ENCODE peak calls at places on chromosomes 12 and 14, in five cellular contexts. One of them, this sample, is unnamed. For H3K4me1, the result is how much of the 10 kb centered on the place peaks cover.

GRCh38 chr12:67082221-67082620 is 186.9 kb upstream of the CAND1 start:
- DNase-seq in A549: no peak
- DNase-seq in ovary: no peak
- DNase-seq in stomach: no peak
- DNase-seq in upper lobe of left lung: no peak
- DNase-seq in this sample: no peak

GRCh38 chr12:123398918-123399617 is 15.1 kb downstream of the KMT5A start:
- DNase-seq in A549: no peak
- DNase-seq in ovary: no peak
- DNase-seq in stomach: no peak
- DNase-seq in upper lobe of left lung: peak
- DNase-seq in this sample: no peak

GRCh38 chr14:67241416-67242362 is at the start of gene PALS1:
- DNase-seq in A549: peak
- DNase-seq in ovary: no peak
- DNase-seq in stomach: no peak
- DNase-seq in upper lobe of left lung: no peak
- DNase-seq in this sample: no peak

GRCh38 chr14:58244556-58245387 is at the start of gene PSMA3:
- DNase-seq in A549: peak
- DNase-seq in ovary: peak
- DNase-seq in stomach: peak
- DNase-seq in upper lobe of left lung: peak
- DNase-seq in this sample: peak

GRCh38 chr14:59229653-59230406 is 41.4 kb downstream of the DAAM1 start:
- DNase-seq in A549: no peak
- DNase-seq in ovary: no peak
- DNase-seq in stomach: no peak
- DNase-seq in upper lobe of left lung: no peak
- DNase-seq in this sample: no peak

GRCh38 chr12:18970603-18971002 is 158.9 kb upstream of the PLEKHA5 start:
- DNase-seq in A549: no peak
- DNase-seq in ovary: no peak
- DNase-seq in stomach: no peak
- DNase-seq in upper lobe of left lung: no peak
- DNase-seq in this sample: no peak

GRCh38 chr14:54512393-54512792 is 2.7 kb downstream of the CGRRF1 start:
- DNase-seq in A549: no peak
- DNase-seq in ovary: no peak
- DNase-seq in stomach: no peak
- DNase-seq in upper lobe of left lung: no peak
- DNase-seq in this sample: no peak

GRCh38 chr12:9888665-9889273 is 7.5 kb downstream of the KLRF2 start:
- DNase-seq in A549: no peak
- DNase-seq in ovary: no peak
- DNase-seq in stomach: no peak
- DNase-seq in upper lobe of left lung: no peak
- DNase-seq in this sample: no peak

GRCh38 chr14:78405071-78405856 is 235.1 kb downstream of the NRXN3 start:
- DNase-seq in A549: no peak
- DNase-seq in ovary: no peak
- DNase-seq in stomach: no peak
- DNase-seq in upper lobe of left lung: no peak
- DNase-seq in this sample: no peak

GRCh38 chr14:34951286-34951685 is 31.5 kb upstream of the SRP54 start:
- DNase-seq in A549: no peak
- DNase-seq in ovary: no peak
- DNase-seq in stomach: no peak
- DNase-seq in upper lobe of left lung: no peak
- DNase-seq in this sample: no peak

GRCh38 chr14:23381871-23382270 is 5.0 kb downstream of the CMTM5 start:
- DNase-seq in A549: no peak
- DNase-seq in ovary: no peak
- DNase-seq in stomach: no peak
- DNase-seq in upper lobe of left lung: no peak
- DNase-seq in this sample: no peak

GRCh38 chr12:128637616-128638606 is 185.8 kb downstream of the SLC15A4 start:
- DNase-seq in A549: no peak
- DNase-seq in ovary: no peak
- DNase-seq in stomach: no peak
- DNase-seq in upper lobe of left lung: no peak
- DNase-seq in this sample: no peak

GRCh38 chr14:95535226-95536021 is 574 bp downstream of the GLRX5 start:
- DNase-seq in A549: no peak
- DNase-seq in ovary: no peak
- DNase-seq in stomach: no peak
- DNase-seq in upper lobe of left lung: no peak
- DNase-seq in this sample: no peak

GRCh38 chr14:64541261-64541970 is 875 bp downstream of the HSPA2 start:
- DNase-seq in A549: peak
- DNase-seq in ovary: peak
- DNase-seq in stomach: no peak
- DNase-seq in upper lobe of left lung: peak
- DNase-seq in this sample: no peak

GRCh38 chr14:105474478-105475268 is at the start of gene CRIP2:
- DNase-seq in A549: peak
- DNase-seq in ovary: no peak
- DNase-seq in stomach: no peak
- DNase-seq in upper lobe of left lung: peak
- DNase-seq in this sample: no peak

GRCh38 chr14:53948181-53948884 is 8.3 kb downstream of the BMP4 start:
- DNase-seq in A549: no peak
- DNase-seq in ovary: no peak
- DNase-seq in stomach: no peak
- DNase-seq in upper lobe of left lung: no peak
- DNase-seq in this sample: no peak

GRCh38 chr14:77612011-77612620 is 4.3 kb downstream of the SPTLC2 start:
- DNase-seq in A549: no peak
- DNase-seq in ovary: no peak
- DNase-seq in stomach: no peak
- DNase-seq in upper lobe of left lung: no peak
- DNase-seq in this sample: no peak

GRCh38 chr12:91858186-91858585 is 287.5 kb downstream of the BTG1 start:
- DNase-seq in A549: no peak
- DNase-seq in ovary: no peak
- DNase-seq in stomach: no peak
- DNase-seq in upper lobe of left lung: no peak
- DNase-seq in this sample: no peak

GRCh38 chr12:63848450-63848849 is 4.0 kb downstream of the SRGAP1 start:
- DNase-seq in A549: no peak
- DNase-seq in ovary: no peak
- DNase-seq in stomach: no peak
- DNase-seq in upper lobe of left lung: no peak
- DNase-seq in this sample: no peak

GRCh38 chr12:62260733-62261683 is 804 bp downstream of the USP15 start:
- DNase-seq in A549: peak
- DNase-seq in ovary: no peak
- DNase-seq in stomach: peak
- DNase-seq in upper lobe of left lung: no peak
- DNase-seq in this sample: no peak

GRCh38 chr12:103827800-103828440 is 13.1 kb downstream of the NT5DC3 start:
- DNase-seq in A549: no peak
- DNase-seq in ovary: no peak
- DNase-seq in stomach: no peak
- DNase-seq in upper lobe of left lung: no peak
- DNase-seq in this sample: no peak

GRCh38 chr12:64611430-64612286 is 1.4 kb downstream of the RASSF3 start:
- DNase-seq in A549: no peak
- DNase-seq in ovary: peak
- DNase-seq in stomach: peak
- DNase-seq in upper lobe of left lung: peak
- DNase-seq in this sample: no peak

GRCh38 chr14:103886304-103887169 is 39.2 kb upstream of the PPP1R13B start:
- DNase-seq in A549: no peak
- DNase-seq in ovary: peak
- DNase-seq in stomach: no peak
- DNase-seq in upper lobe of left lung: no peak
- DNase-seq in this sample: no peak

GRCh38 chr12:82015623-82016347 is 256.6 kb upstream of the PPFIA2 start:
- DNase-seq in A549: no peak
- DNase-seq in ovary: no peak
- DNase-seq in stomach: no peak
- DNase-seq in upper lobe of left lung: no peak
- DNase-seq in this sample: no peak

GRCh38 chr12:4274960-4275868 is 1.7 kb downstream of the CCND2 start:
- DNase-seq in A549: no peak
- DNase-seq in ovary: no peak
- DNase-seq in stomach: no peak
- DNase-seq in upper lobe of left lung: peak
- DNase-seq in this sample: no peak

GRCh38 chr12:28059220-28059619 is 86.7 kb upstream of the PTHLH start:
- DNase-seq in A549: no peak
- DNase-seq in ovary: no peak
- DNase-seq in stomach: no peak
- DNase-seq in upper lobe of left lung: no peak
- DNase-seq in this sample: no peak

GRCh38 chr14:92259613-92260357 is 63.2 kb upstream of the SLC24A4 start:
- DNase-seq in A549: no peak
- DNase-seq in ovary: no peak
- DNase-seq in stomach: no peak
- DNase-seq in upper lobe of left lung: no peak
- DNase-seq in this sample: no peak

GRCh38 chr12:113237748-113238147 is 16.5 kb downstream of the TPCN1 start:
- DNase-seq in A549: no peak
- DNase-seq in ovary: no peak
- DNase-seq in stomach: peak
- DNase-seq in upper lobe of left lung: no peak
- DNase-seq in this sample: no peak

GRCh38 chr14:78074546-78074945 is 95.6 kb upstream of the NRXN3 start:
- DNase-seq in A549: no peak
- DNase-seq in ovary: no peak
- DNase-seq in stomach: no peak
- DNase-seq in upper lobe of left lung: no peak
- DNase-seq in this sample: no peak

GRCh38 chr14:77158175-77158908 is 16.8 kb upstream of the ZDHHC22 start:
- DNase-seq in A549: peak
- DNase-seq in ovary: no peak
- DNase-seq in stomach: no peak
- DNase-seq in upper lobe of left lung: peak
- DNase-seq in this sample: no peak

GRCh38 chr14:58082491-58083098 is 69.4 kb downstream of the ARMH4 start:
- DNase-seq in A549: peak
- DNase-seq in ovary: no peak
- DNase-seq in stomach: no peak
- DNase-seq in upper lobe of left lung: no peak
- DNase-seq in this sample: no peak

GRCh38 chr12:15629108-15629507 is 160.1 kb downstream of the EPS8 start:
- DNase-seq in A549: peak
- DNase-seq in ovary: peak
- DNase-seq in stomach: peak
- DNase-seq in upper lobe of left lung: no peak
- DNase-seq in this sample: peak

GRCh38 chr12:23950011-23950774 is 723 bp upstream of the SOX5 start:
- DNase-seq in A549: no peak
- DNase-seq in ovary: no peak
- DNase-seq in stomach: no peak
- DNase-seq in upper lobe of left lung: no peak
- DNase-seq in this sample: peak

GRCh38 chr14:93525691-93526451 is 95.1 kb downstream of the UNC79 start:
- DNase-seq in A549: no peak
- DNase-seq in ovary: no peak
- DNase-seq in stomach: no peak
- DNase-seq in upper lobe of left lung: no peak
- DNase-seq in this sample: no peak

GRCh38 chr12:79384551-79384950 is 306.2 kb downstream of the PAWR start:
- DNase-seq in A549: no peak
- DNase-seq in ovary: no peak
- DNase-seq in stomach: no peak
- DNase-seq in upper lobe of left lung: no peak
- DNase-seq in this sample: no peak

GRCh38 chr12:104957388-104958008 is 592 bp downstream of the SLC41A2 start:
- DNase-seq in A549: peak
- DNase-seq in ovary: no peak
- DNase-seq in stomach: peak
- DNase-seq in upper lobe of left lung: no peak
- DNase-seq in this sample: no peak
- TF ChIP-seq EP300 in A549: no peak
- TF ChIP-seq EP300 in ovary: no peak
- TF ChIP-seq EP300 in stomach: no peak
- TF ChIP-seq EP300 in upper lobe of left lung: no peak
- TF ChIP-seq EP300 in this sample: no peak

GRCh38 chr12:11762723-11763326 is 113.4 kb downstream of the ETV6 start:
- DNase-seq in A549: no peak
- DNase-seq in ovary: no peak
- DNase-seq in stomach: no peak
- DNase-seq in upper lobe of left lung: no peak
- DNase-seq in this sample: no peak
- H3K4me1 ChIP-seq in A549: under half
- H3K4me1 ChIP-seq in ovary: under half
- H3K4me1 ChIP-seq in stomach: half or more
- H3K4me1 ChIP-seq in upper lobe of left lung: half or more
- H3K4me1 ChIP-seq in this sample: under half

GRCh38 chr12:107130830-107131760 is 37.7 kb upstream of the CRY1 start:
- DNase-seq in A549: no peak
- DNase-seq in ovary: no peak
- DNase-seq in stomach: no peak
- DNase-seq in upper lobe of left lung: no peak
- DNase-seq in this sample: no peak

GRCh38 chr12:107135177-107135576 is 41.8 kb upstream of the CRY1 start:
- DNase-seq in A549: no peak
- DNase-seq in ovary: no peak
- DNase-seq in stomach: no peak
- DNase-seq in upper lobe of left lung: no peak
- DNase-seq in this sample: no peak

GRCh38 chr12:107131832-107132616 is 38.7 kb upstream of the CRY1 start:
- DNase-seq in A549: peak
- DNase-seq in ovary: no peak
- DNase-seq in stomach: no peak
- DNase-seq in upper lobe of left lung: no peak
- DNase-seq in this sample: no peak

GRCh38 chr12:107133462-107133861 is 40.1 kb upstream of the CRY1 start:
- DNase-seq in A549: no peak
- DNase-seq in ovary: no peak
- DNase-seq in stomach: no peak
- DNase-seq in upper lobe of left lung: no peak
- DNase-seq in this sample: no peak

DNA sequence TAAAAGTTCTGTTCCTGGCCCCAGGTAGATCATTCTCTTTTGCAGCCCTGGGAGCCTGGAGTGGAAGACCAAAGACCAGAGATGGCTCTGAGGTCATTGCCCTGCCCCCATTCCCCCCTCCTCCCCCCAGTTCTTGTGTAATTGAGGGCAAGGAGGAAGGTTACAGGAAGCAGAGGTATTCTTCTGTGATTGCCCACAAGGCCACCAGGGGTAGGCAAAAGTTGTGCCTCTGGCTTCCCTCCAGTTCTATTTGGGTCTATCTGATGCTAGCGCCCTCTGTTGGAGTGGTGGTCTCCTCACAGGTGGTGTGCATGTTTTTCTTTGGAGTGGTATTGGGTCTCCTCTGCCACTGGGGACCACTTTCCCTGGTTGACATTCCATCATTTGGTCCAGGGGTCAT is 41.2 kb upstream of the CRY1 start:
- DNase-seq in A549: peak
- DNase-seq in ovary: no peak
- DNase-seq in stomach: no peak
- DNase-seq in upper lobe of left lung: no peak
- DNase-seq in this sample: no peak
- TF ChIP-seq CTCF in A549: no peak
- TF ChIP-seq CTCF in ovary: no peak
- TF ChIP-seq CTCF in stomach: no peak
- TF ChIP-seq CTCF in upper lobe of left lung: no peak
- TF ChIP-seq CTCF in this sample: no peak

GRCh38 chr12:130104596-130105253 is 57.5 kb upstream of the FZD10 start:
- DNase-seq in A549: no peak
- DNase-seq in ovary: peak
- DNase-seq in stomach: no peak
- DNase-seq in upper lobe of left lung: no peak
- DNase-seq in this sample: no peak
- TF ChIP-seq EP300 in A549: no peak
- TF ChIP-seq EP300 in ovary: no peak
- TF ChIP-seq EP300 in stomach: no peak
- TF ChIP-seq EP300 in upper lobe of left lung: no peak
- TF ChIP-seq EP300 in this sample: no peak

This sample was measured in tibial nerve.